ENCODE peak calls at places on chromosomes 3 and 15, in eight cellular contexts. U, C, P, Z, H, V, W and O are unnamed samples.
A peak's percentile ranks its signal among the peaks of the same experiment; 100 is the strongest.

GRCh38 chr15:61155741-61156700 is 73.1 kb downstream of the RORA start:
- DNase-seq in U (no peak), C (no peak), P (no peak), Z (peak; percentile 89), H (no peak), V (peak; percentile 10), W (no peak), O (no peak)

GRCh38 chr15:83010709-83011270 is 649 bp downstream of the C15orf40 start:
- DNase-seq in U (peak; percentile 40), C (peak; percentile 62), P (peak; percentile 48), Z (peak; percentile 84), H (peak; percentile 84), V (peak; percentile 28), W (peak; percentile 78), O (peak; percentile 92)

GRCh38 chr3:97579365-97579764 is 185.2 kb upstream of the ARL6 start:
- DNase-seq in U (no peak), C (peak; percentile 81), P (no peak), Z (no peak), H (no peak), V (peak; percentile 87), W (no peak), O (no peak)

GRCh38 chr15:96338772-96339661 is 8.5 kb downstream of the NR2F2 start:
- DNase-seq in U (no peak), C (no peak), P (no peak), Z (peak; percentile 46), H (no peak), V (no peak), W (no peak), O (no peak)

GRCh38 chr3:138325990-138326389 is 3.7 kb downstream of the NME9 start:
- DNase-seq in U (no peak), C (no peak), P (no peak), Z (no peak), H (no peak), V (no peak), W (no peak), O (no peak)

GRCh38 chr3:61666615-61667320 is 105.4 kb downstream of the PTPRG start:
- DNase-seq in U (no peak), C (no peak), P (no peak), Z (peak; percentile 69), H (no peak), V (no peak), W (no peak), O (no peak)

GRCh38 chr3:159654183-159655134 is 334.2 kb upstream of the IL12A start:
- DNase-seq in U (no peak), C (no peak), P (no peak), Z (no peak), H (no peak), V (no peak), W (no peak), O (no peak)

GRCh38 chr3:117356296-117356695 is 646.7 kb downstream of the TUSC7 start:
- DNase-seq in U (no peak), C (no peak), P (no peak), Z (no peak), H (no peak), V (no peak), W (no peak), O (no peak)

GRCh38 chr3:101940521-101940992 is 91.2 kb downstream of the NFKBIZ start:
- DNase-seq in U (no peak), C (peak; percentile 23), P (no peak), Z (peak; percentile 96), H (no peak), V (peak; percentile 74), W (no peak), O (peak; percentile 51)

GRCh38 chr3:143239026-143239425 is 119.5 kb downstream of the CHST2 start:
- DNase-seq in U (no peak), C (no peak), P (no peak), Z (no peak), H (no peak), V (no peak), W (no peak), O (no peak)

GRCh38 chr3:124657138-124657537 is 73.1 kb upstream of the UMPS start:
- DNase-seq in U (no peak), C (no peak), P (no peak), Z (no peak), H (peak; percentile 38), V (no peak), W (no peak), O (no peak)

GRCh38 chr3:47475570-47476329 is at the start of gene SCAP:
- DNase-seq in U (peak; percentile 93), C (peak; percentile 79), P (peak; percentile 95), Z (peak; percentile 78), H (peak; percentile 97), V (no peak), W (peak; percentile 89), O (peak; percentile 95)

GRCh38 chr3:113828605-113829004 is 10.0 kb upstream of the GRAMD1C start:
- DNase-seq in U (no peak), C (no peak), P (no peak), Z (no peak), H (no peak), V (no peak), W (no peak), O (no peak)

GRCh38 chr15:77545058-77545457 is 87.7 kb downstream of the LINGO1 start:
- DNase-seq in U (no peak), C (no peak), P (no peak), Z (no peak), H (no peak), V (no peak), W (no peak), O (no peak)

GRCh38 chr15:66965201-66965900 is 100.1 kb upstream of the SMAD3 start:
- DNase-seq in U (no peak), C (no peak), P (no peak), Z (no peak), H (no peak), V (no peak), W (no peak), O (no peak)

GRCh38 chr3:145219355-145220196 is 941.4 kb downstream of the PLOD2 start:
- DNase-seq in U (no peak), C (peak; percentile 0), P (no peak), Z (peak; percentile 9), H (no peak), V (no peak), W (no peak), O (no peak)

GRCh38 chr15:45794768-45795486 is 160.1 kb downstream of the SQOR start:
- DNase-seq in U (no peak), C (no peak), P (no peak), Z (no peak), H (no peak), V (no peak), W (no peak), O (no peak)

GRCh38 chr3:147393261-147393964 is 12.9 kb downstream of the ZIC4 start:
- DNase-seq in U (no peak), C (no peak), P (no peak), Z (no peak), H (no peak), V (no peak), W (peak; percentile 85), O (no peak)

GRCh38 chr15:41564286-41564959 is 5.4 kb downstream of the TYRO3 start:
- DNase-seq in U (no peak), C (no peak), P (no peak), Z (no peak), H (no peak), V (no peak), W (peak; percentile 80), O (no peak)

GRCh38 chr15:31975446-31976229 is 54.7 kb upstream of the CHRNA7 start:
- DNase-seq in U (no peak), C (peak; percentile 68), P (no peak), Z (no peak), H (no peak), V (no peak), W (peak; percentile 32), O (peak; percentile 25)

GRCh38 chr3:142976621-142977398 is 13.3 kb upstream of the PAQR9 start:
- DNase-seq in U (no peak), C (no peak), P (no peak), Z (peak; percentile 96), H (no peak), V (peak; percentile 93), W (peak; percentile 35), O (no peak)

GRCh38 chr3:29475305-29475825 is 194.5 kb downstream of the RBMS3 start:
- DNase-seq in U (no peak), C (no peak), P (no peak), Z (no peak), H (no peak), V (no peak), W (no peak), O (no peak)

GRCh38 chr15:93019971-93020370 is 69.0 kb downstream of the RGMA start:
- DNase-seq in U (no peak), C (no peak), P (no peak), Z (no peak), H (no peak), V (no peak), W (no peak), O (no peak)

GRCh38 chr3:102140116-102140515 is 290.8 kb downstream of the NFKBIZ start:
- DNase-seq in U (no peak), C (no peak), P (no peak), Z (no peak), H (no peak), V (no peak), W (no peak), O (no peak)

GRCh38 chr15:43883571-43883970 is 56.8 kb downstream of the WDR76 start:
- DNase-seq in U (no peak), C (no peak), P (no peak), Z (no peak), H (no peak), V (no peak), W (no peak), O (no peak)

GRCh38 chr3:134641671-134642300 is 9.0 kb downstream of the KY start:
- DNase-seq in U (no peak), C (no peak), P (no peak), Z (no peak), H (no peak), V (no peak), W (no peak), O (no peak)

GRCh38 chr3:119382134-119382533 is 81.3 kb downstream of the TMEM39A start:
- DNase-seq in U (no peak), C (no peak), P (no peak), Z (no peak), H (no peak), V (no peak), W (no peak), O (no peak)

GRCh38 chr3:195263925-195264575 is 6.9 kb downstream of the XXYLT1 start:
- DNase-seq in U (no peak), C (no peak), P (no peak), Z (no peak), H (no peak), V (no peak), W (no peak), O (no peak)

GRCh38 chr3:20061331-20061730 is 21.1 kb downstream of the KAT2B start:
- DNase-seq in U (no peak), C (no peak), P (no peak), Z (no peak), H (no peak), V (no peak), W (no peak), O (no peak)

GRCh38 chr15:67790610-67791319 is 34.5 kb upstream of the SKOR1 start:
- DNase-seq in U (no peak), C (peak; percentile 27), P (no peak), Z (no peak), H (no peak), V (no peak), W (no peak), O (no peak)

GRCh38 chr3:186107148-186108105 is 1.5 kb downstream of the ETV5 start:
- DNase-seq in U (no peak), C (peak; percentile 92), P (peak; percentile 46), Z (peak; percentile 48), H (peak; percentile 76), V (no peak), W (peak; percentile 73), O (peak; percentile 64)

GRCh38 chr15:51224428-51224827 is 114.0 kb downstream of the CYP19A1 start:
- DNase-seq in U (no peak), C (no peak), P (no peak), Z (peak; percentile 73), H (no peak), V (no peak), W (no peak), O (no peak)

GRCh38 chr15:67508367-67508766 is 12.6 kb upstream of the C15orf61 start:
- DNase-seq in U (no peak), C (no peak), P (no peak), Z (no peak), H (no peak), V (no peak), W (no peak), O (no peak)

GRCh38 chr15:63800245-63800644 is 33.5 kb downstream of the HERC1 start:
- DNase-seq in U (no peak), C (no peak), P (no peak), Z (no peak), H (no peak), V (no peak), W (no peak), O (no peak)